ENCODE peak calls at places on chromosomes 12 and 14, in nine cellular contexts. One of them, this sample, is unnamed.

GRCh38 chr12:122614839-122615238 is 87.8 kb downstream of the KNTC1 start:
- DNase-seq in mesothelial cell of epicardium: no peak
- DNase-seq in lower leg skin: no peak
- DNase-seq in psoas muscle: no peak
- DNase-seq in testis: no peak
- DNase-seq in GM06990: no peak
- DNase-seq in mammary epithelial cell: no peak
- DNase-seq in GM10248: no peak
- DNase-seq in WTC11: no peak
- DNase-seq in this sample: no peak

GRCh38 chr12:43267782-43268181 is 284.2 kb downstream of the ADAMTS20 start:
- DNase-seq in mesothelial cell of epicardium: no peak
- DNase-seq in lower leg skin: no peak
- DNase-seq in psoas muscle: no peak
- DNase-seq in testis: no peak
- DNase-seq in GM06990: no peak
- DNase-seq in mammary epithelial cell: no peak
- DNase-seq in GM10248: no peak
- DNase-seq in WTC11: no peak
- DNase-seq in this sample: no peak

GRCh38 chr12:6552140-6552551 is 3.7 kb downstream of the IFFO1 start:
- DNase-seq in mesothelial cell of epicardium: no peak
- DNase-seq in lower leg skin: no peak
- DNase-seq in psoas muscle: peak; percentile 82
- DNase-seq in testis: peak; percentile 72
- DNase-seq in GM06990: no peak
- DNase-seq in mammary epithelial cell: no peak
- DNase-seq in GM10248: no peak
- DNase-seq in WTC11: no peak
- DNase-seq in this sample: peak; percentile 62

GRCh38 chr12:94267530-94267877 is 119.1 kb downstream of the PLXNC1 start:
- DNase-seq in mesothelial cell of epicardium: no peak
- DNase-seq in lower leg skin: no peak
- DNase-seq in psoas muscle: no peak
- DNase-seq in testis: no peak
- DNase-seq in GM06990: no peak
- DNase-seq in mammary epithelial cell: no peak
- DNase-seq in GM10248: no peak
- DNase-seq in WTC11: no peak
- DNase-seq in this sample: no peak

GRCh38 chr12:54370218-54370730 is 6.0 kb upstream of the GPR84 start:
- DNase-seq in mesothelial cell of epicardium: peak; percentile 83
- DNase-seq in lower leg skin: peak; percentile 96
- DNase-seq in psoas muscle: peak; percentile 83
- DNase-seq in testis: peak; percentile 78
- DNase-seq in GM06990: no peak
- DNase-seq in mammary epithelial cell: peak; percentile 65
- DNase-seq in GM10248: peak; percentile 72
- DNase-seq in WTC11: peak; percentile 89
- DNase-seq in this sample: peak; percentile 80

GRCh38 chr12:118311666-118312065 is 61.0 kb downstream of the TAOK3 start:
- DNase-seq in mesothelial cell of epicardium: no peak
- DNase-seq in lower leg skin: no peak
- DNase-seq in psoas muscle: no peak
- DNase-seq in testis: no peak
- DNase-seq in GM06990: no peak
- DNase-seq in mammary epithelial cell: no peak
- DNase-seq in GM10248: no peak
- DNase-seq in WTC11: no peak
- DNase-seq in this sample: no peak

GRCh38 chr12:46177020-46177419 is 91.8 kb downstream of the SLC38A1 start:
- DNase-seq in mesothelial cell of epicardium: no peak
- DNase-seq in lower leg skin: no peak
- DNase-seq in psoas muscle: no peak
- DNase-seq in testis: no peak
- DNase-seq in GM06990: peak; percentile 33
- DNase-seq in mammary epithelial cell: no peak
- DNase-seq in GM10248: no peak
- DNase-seq in WTC11: no peak
- DNase-seq in this sample: no peak

GRCh38 chr12:67436230-67436629 is 167.1 kb downstream of the CAND1 start:
- DNase-seq in mesothelial cell of epicardium: no peak
- DNase-seq in lower leg skin: no peak
- DNase-seq in psoas muscle: no peak
- DNase-seq in testis: no peak
- DNase-seq in GM06990: no peak
- DNase-seq in mammary epithelial cell: no peak
- DNase-seq in GM10248: no peak
- DNase-seq in WTC11: no peak
- DNase-seq in this sample: no peak

GRCh38 chr12:17802657-17803641 is 287.0 kb downstream of the RERGL start:
- DNase-seq in mesothelial cell of epicardium: no peak
- DNase-seq in lower leg skin: no peak
- DNase-seq in psoas muscle: no peak
- DNase-seq in testis: no peak
- DNase-seq in GM06990: no peak
- DNase-seq in mammary epithelial cell: no peak
- DNase-seq in GM10248: no peak
- DNase-seq in WTC11: peak; percentile 17
- DNase-seq in this sample: no peak

GRCh38 chr12:124177951-124178316 is 117.0 kb upstream of the RFLNA start:
- DNase-seq in mesothelial cell of epicardium: no peak
- DNase-seq in lower leg skin: no peak
- DNase-seq in psoas muscle: no peak
- DNase-seq in testis: no peak
- DNase-seq in GM06990: no peak
- DNase-seq in mammary epithelial cell: no peak
- DNase-seq in GM10248: no peak
- DNase-seq in WTC11: no peak
- DNase-seq in this sample: no peak

GRCh38 chr14:84750763-84751554 is 779.0 kb upstream of the FLRT2 start:
- DNase-seq in mesothelial cell of epicardium: no peak
- DNase-seq in lower leg skin: no peak
- DNase-seq in psoas muscle: no peak
- DNase-seq in testis: no peak
- DNase-seq in GM06990: no peak
- DNase-seq in mammary epithelial cell: peak; percentile 4
- DNase-seq in GM10248: no peak
- DNase-seq in WTC11: no peak
- DNase-seq in this sample: no peak

GRCh38 chr12:27359578-27360340 is 27.1 kb downstream of the BMAL2 start:
- DNase-seq in mesothelial cell of epicardium: no peak
- DNase-seq in lower leg skin: no peak
- DNase-seq in psoas muscle: no peak
- DNase-seq in testis: no peak
- DNase-seq in GM06990: no peak
- DNase-seq in mammary epithelial cell: no peak
- DNase-seq in GM10248: no peak
- DNase-seq in WTC11: no peak
- DNase-seq in this sample: no peak

GRCh38 chr14:55126089-55126488 is 3.0 kb upstream of the LGALS3 start:
- DNase-seq in mesothelial cell of epicardium: no peak
- DNase-seq in lower leg skin: no peak
- DNase-seq in psoas muscle: no peak
- DNase-seq in testis: no peak
- DNase-seq in GM06990: no peak
- DNase-seq in mammary epithelial cell: no peak
- DNase-seq in GM10248: no peak
- DNase-seq in WTC11: no peak
- DNase-seq in this sample: no peak

DNA sequence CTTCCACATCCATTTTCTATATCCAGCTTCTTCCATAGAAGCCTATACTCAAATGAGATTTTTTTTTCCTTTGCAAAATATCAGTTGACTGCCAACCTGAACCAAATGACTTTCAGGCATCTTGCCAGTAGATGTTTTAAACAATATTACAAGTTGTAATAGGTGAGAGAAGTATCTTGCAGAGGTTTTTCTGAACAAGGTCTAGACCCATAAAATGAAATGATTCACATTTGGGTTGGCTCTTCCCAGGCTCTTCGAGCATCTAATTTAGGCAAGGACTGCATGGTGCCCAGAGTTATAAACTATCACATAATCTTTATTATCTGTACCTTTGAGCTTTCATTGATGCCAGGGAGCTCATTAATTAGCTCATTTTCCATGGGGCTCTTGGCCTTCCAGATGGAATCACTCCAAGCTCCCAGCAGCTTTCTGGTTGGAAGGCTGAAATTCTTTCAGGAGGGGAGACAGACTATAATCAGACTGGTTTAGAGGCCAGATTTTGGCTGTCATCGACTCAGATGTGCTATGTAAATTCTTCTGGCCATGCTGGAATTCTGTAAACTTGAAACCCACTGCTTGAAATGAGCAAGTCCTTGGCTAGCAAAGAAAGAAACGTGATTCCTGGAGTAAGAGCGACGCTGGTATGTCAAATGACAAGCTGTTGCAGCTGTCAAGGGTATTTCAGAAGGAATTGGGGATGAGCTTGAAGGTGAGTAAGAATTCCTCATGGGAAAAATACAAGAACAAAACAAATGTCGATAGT is 32.3 kb upstream of the DICER1 start:
- DNase-seq in mesothelial cell of epicardium: no peak
- DNase-seq in lower leg skin: no peak
- DNase-seq in psoas muscle: no peak
- DNase-seq in testis: no peak
- DNase-seq in GM06990: no peak
- DNase-seq in mammary epithelial cell: no peak
- DNase-seq in GM10248: no peak
- DNase-seq in WTC11: no peak
- DNase-seq in this sample: no peak
- TF ChIP-seq CTCF in mesothelial cell of epicardium: no peak
- TF ChIP-seq CTCF in lower leg skin: no peak
- TF ChIP-seq CTCF in psoas muscle: no peak
- TF ChIP-seq CTCF in testis: no peak
- TF ChIP-seq CTCF in GM06990: no peak
- TF ChIP-seq CTCF in mammary epithelial cell: no peak
- TF ChIP-seq CTCF in GM10248: no peak
- TF ChIP-seq CTCF in WTC11: no peak
- TF ChIP-seq CTCF in this sample: no peak

GRCh38 chr12:116502141-116502725 is 56.9 kb upstream of the MAP1LC3B2 start:
- DNase-seq in mesothelial cell of epicardium: no peak
- DNase-seq in lower leg skin: no peak
- DNase-seq in psoas muscle: no peak
- DNase-seq in testis: no peak
- DNase-seq in GM06990: no peak
- DNase-seq in mammary epithelial cell: no peak
- DNase-seq in GM10248: no peak
- DNase-seq in WTC11: no peak
- DNase-seq in this sample: no peak

GRCh38 chr12:116497051-116497529 is 62.1 kb upstream of the MAP1LC3B2 start:
- DNase-seq in mesothelial cell of epicardium: no peak
- DNase-seq in lower leg skin: peak; percentile 88
- DNase-seq in psoas muscle: peak; percentile 43
- DNase-seq in testis: no peak
- DNase-seq in GM06990: peak; percentile 24
- DNase-seq in mammary epithelial cell: peak; percentile 87
- DNase-seq in GM10248: no peak
- DNase-seq in WTC11: no peak
- DNase-seq in this sample: no peak

GRCh38 chr12:116495260-116495659 is 63.9 kb upstream of the MAP1LC3B2 start:
- DNase-seq in mesothelial cell of epicardium: no peak
- DNase-seq in lower leg skin: no peak
- DNase-seq in psoas muscle: no peak
- DNase-seq in testis: no peak
- DNase-seq in GM06990: no peak
- DNase-seq in mammary epithelial cell: peak; percentile 55
- DNase-seq in GM10248: no peak
- DNase-seq in WTC11: no peak
- DNase-seq in this sample: no peak

GRCh38 chr12:116502989-116503496 is 56.1 kb upstream of the MAP1LC3B2 start:
- DNase-seq in mesothelial cell of epicardium: no peak
- DNase-seq in lower leg skin: no peak
- DNase-seq in psoas muscle: no peak
- DNase-seq in testis: no peak
- DNase-seq in GM06990: no peak
- DNase-seq in mammary epithelial cell: no peak
- DNase-seq in GM10248: no peak
- DNase-seq in WTC11: no peak
- DNase-seq in this sample: no peak

GRCh38 chr12:116498471-116498870 is 60.7 kb upstream of the MAP1LC3B2 start:
- DNase-seq in mesothelial cell of epicardium: no peak
- DNase-seq in lower leg skin: no peak
- DNase-seq in psoas muscle: no peak
- DNase-seq in testis: no peak
- DNase-seq in GM06990: no peak
- DNase-seq in mammary epithelial cell: no peak
- DNase-seq in GM10248: no peak
- DNase-seq in WTC11: no peak
- DNase-seq in this sample: no peak
- TF ChIP-seq CTCF in mesothelial cell of epicardium: no peak
- TF ChIP-seq CTCF in lower leg skin: no peak
- TF ChIP-seq CTCF in psoas muscle: no peak
- TF ChIP-seq CTCF in testis: no peak
- TF ChIP-seq CTCF in GM06990: no peak
- TF ChIP-seq CTCF in mammary epithelial cell: no peak
- TF ChIP-seq CTCF in GM10248: no peak
- TF ChIP-seq CTCF in WTC11: no peak
- TF ChIP-seq CTCF in this sample: no peak

DNA sequence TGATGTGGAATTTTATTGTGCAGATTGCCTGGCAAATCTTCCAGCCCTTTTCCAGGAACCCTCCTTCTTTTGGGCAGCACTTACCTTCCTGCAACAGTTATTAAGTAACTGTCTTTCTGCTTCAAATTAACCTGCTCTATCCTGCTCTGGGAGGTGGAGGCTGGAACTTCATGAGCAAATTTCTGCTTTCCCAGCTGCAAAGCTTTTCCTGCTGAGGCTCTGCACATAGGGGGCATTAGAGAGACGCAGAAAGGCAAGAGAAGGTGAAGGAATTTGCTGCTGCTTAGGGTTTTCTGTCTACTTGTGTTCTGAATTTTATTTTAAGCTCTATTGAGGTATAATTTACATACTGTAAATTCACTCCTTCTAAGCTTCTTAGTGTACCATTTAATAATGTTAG is 259.2 kb downstream of the PCNX1 start:
- DNase-seq in mesothelial cell of epicardium: no peak
- DNase-seq in lower leg skin: no peak
- DNase-seq in psoas muscle: no peak
- DNase-seq in testis: peak; percentile 72
- DNase-seq in GM06990: no peak
- DNase-seq in mammary epithelial cell: peak; percentile 77
- DNase-seq in GM10248: no peak
- DNase-seq in WTC11: peak; percentile 39
- DNase-seq in this sample: no peak
- TF ChIP-seq CTCF in mesothelial cell of epicardium: no peak
- TF ChIP-seq CTCF in lower leg skin: no peak
- TF ChIP-seq CTCF in psoas muscle: no peak
- TF ChIP-seq CTCF in testis: peak; percentile 33
- TF ChIP-seq CTCF in GM06990: peak; percentile 69
- TF ChIP-seq CTCF in mammary epithelial cell: peak; percentile 76
- TF ChIP-seq CTCF in GM10248: peak; percentile 68
- TF ChIP-seq CTCF in WTC11: no peak
- TF ChIP-seq CTCF in this sample: no peak

DNA sequence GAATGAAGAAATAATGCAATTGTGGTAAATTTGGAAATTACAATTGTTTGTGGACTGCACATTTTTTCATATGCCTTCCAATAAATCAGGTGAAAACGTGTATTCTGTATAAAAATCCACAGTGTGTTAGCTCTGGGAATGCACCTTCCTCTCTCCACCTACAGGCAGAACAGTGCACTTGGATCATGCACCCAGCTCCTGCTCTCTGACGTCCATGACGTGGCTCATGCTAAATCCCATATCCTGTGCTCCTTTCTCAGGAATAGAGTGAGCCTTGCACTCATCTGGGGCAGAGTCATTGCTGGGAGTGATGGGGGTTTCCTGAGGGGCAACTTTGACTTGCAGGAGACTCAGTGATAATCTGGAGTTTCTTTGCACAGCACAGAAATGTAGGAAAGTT is 1282.1 kb downstream of the TMEM121 start:
- DNase-seq in mesothelial cell of epicardium: no peak
- DNase-seq in lower leg skin: no peak
- DNase-seq in psoas muscle: no peak
- DNase-seq in testis: no peak
- DNase-seq in GM06990: no peak
- DNase-seq in mammary epithelial cell: no peak
- DNase-seq in GM10248: no peak
- DNase-seq in WTC11: no peak
- DNase-seq in this sample: no peak
- TF ChIP-seq CTCF in mesothelial cell of epicardium: no peak
- TF ChIP-seq CTCF in lower leg skin: no peak
- TF ChIP-seq CTCF in psoas muscle: no peak
- TF ChIP-seq CTCF in testis: no peak
- TF ChIP-seq CTCF in GM06990: no peak
- TF ChIP-seq CTCF in mammary epithelial cell: no peak
- TF ChIP-seq CTCF in GM10248: no peak
- TF ChIP-seq CTCF in WTC11: no peak
- TF ChIP-seq CTCF in this sample: no peak